ENCODE peak calls at places on chromosomes 12 and 14, in four cellular contexts. C is SK-N-SH, X is GM12878, W is HCT116. Z is an unnamed sample.
A peak's percentile ranks its signal among the peaks of the same experiment; 100 is the strongest.

GRCh38 chr12:117552971-117553370 is 191.5 kb upstream of the NOS1 start:
- DNase-seq in W (no peak), X (no peak), C (no peak), Z (no peak)

GRCh38 chr12:124359671-124360581 is 65.0 kb downstream of the RFLNA start:
- DNase-seq in X (no peak), C (peak; percentile 77), W (no peak), Z (no peak)

GRCh38 chr12:94429191-94429590 is 30.5 kb downstream of the CEP83 start:
- DNase-seq in X (no peak), C (no peak), W (no peak), Z (no peak)

GRCh38 chr12:119704065-119704747 is 36.3 kb downstream of the PRKAB1 start:
- DNase-seq in W (no peak), X (no peak), C (no peak), Z (no peak)

GRCh38 chr12:112936927-112937326 is 1.3 kb upstream of the OAS3 start:
- DNase-seq in W (no peak), X (no peak), C (no peak), Z (no peak)

GRCh38 chr14:31083781-31084180 is 57.6 kb upstream of the STRN3 start:
- DNase-seq in X (no peak), W (no peak), C (no peak), Z (no peak)

GRCh38 chr12:58925111-58925732 is 4.9 kb upstream of the LRIG3 start:
- DNase-seq in X (no peak), C (no peak), W (no peak), Z (no peak)

GRCh38 chr12:63223128-63223527 is 72.1 kb upstream of the AVPR1A start:
- DNase-seq in W (no peak), X (no peak), C (no peak), Z (no peak)

GRCh38 chr12:92690601-92691000 is 12.2 kb upstream of the PLEKHG7 start:
- DNase-seq in X (no peak), W (no peak), C (no peak), Z (no peak)

GRCh38 chr12:131755305-131756113 is 44.6 kb downstream of the SFSWAP start:
- DNase-seq in C (peak; percentile 54), X (no peak), W (peak; percentile 47), Z (peak; percentile 61)

GRCh38 chr12:120759591-120760348 is 34.1 kb downstream of the ACADS start:
- DNase-seq in W (no peak), C (no peak), X (no peak), Z (no peak)

GRCh38 chr14:95535226-95536021 is 574 bp downstream of the GLRX5 start:
- DNase-seq in W (no peak), C (peak; percentile 63), X (no peak), Z (no peak)

GRCh38 chr12:102342281-102343006 is 137.9 kb downstream of the IGF1 start:
- DNase-seq in X (no peak), C (no peak), W (no peak), Z (peak; percentile 42)

GRCh38 chr14:43803076-43803689 is 703.9 kb downstream of the FSCB start:
- DNase-seq in X (no peak), W (no peak), C (no peak), Z (no peak)

GRCh38 chr12:124464062-124464461 is 103.3 kb downstream of the NCOR2 start:
- DNase-seq in X (no peak), W (no peak), C (no peak), Z (no peak)

GRCh38 chr12:89544027-89544426 is 18.2 kb upstream of the POC1B start:
- DNase-seq in X (no peak), W (no peak), C (no peak), Z (no peak)

GRCh38 chr12:20494803-20495202 is 126.5 kb downstream of the PDE3A start:
- DNase-seq in C (no peak), X (no peak), W (no peak), Z (no peak)

GRCh38 chr14:32329690-32330290 is 692 bp downstream of the AKAP6 start:
- DNase-seq in C (no peak), W (no peak), X (no peak), Z (no peak)

GRCh38 chr14:31336646-31337045 is 83.7 kb downstream of the HEATR5A start:
- DNase-seq in W (no peak), C (no peak), X (no peak), Z (peak; percentile 87)

GRCh38 chr12:11807453-11807852 is 158.0 kb downstream of the ETV6 start:
- DNase-seq in X (no peak), W (no peak), C (no peak), Z (no peak)

GRCh38 chr12:117166107-117166506 is 24.2 kb downstream of the FBXO21 start:
- DNase-seq in W (no peak), C (no peak), X (no peak), Z (no peak)

GRCh38 chr14:92898732-92899131 is 24.2 kb upstream of the CHGA start:
- DNase-seq in W (no peak), X (no peak), C (no peak), Z (no peak)

GRCh38 chr14:99037777-99038176 is 234.2 kb downstream of the BCL11B start:
- DNase-seq in W (no peak), C (no peak), X (no peak), Z (no peak)

GRCh38 chr12:38161123-38162000 is 155.2 kb upstream of the ALG10B start:
- DNase-seq in X (no peak), C (no peak), W (no peak), Z (no peak)

GRCh38 chr12:51383281-51383905 is 7.8 kb downstream of the GALNT6 start:
- DNase-seq in W (no peak), C (no peak), X (no peak), Z (no peak)

GRCh38 chr14:23009483-23009938 is 432 bp downstream of the C14orf93 start:
- DNase-seq in C (no peak), X (no peak), W (no peak), Z (no peak)

GRCh38 chr12:104448475-104448874 is 8.3 kb upstream of the CHST11 start:
- DNase-seq in X (no peak), C (no peak), W (no peak), Z (no peak)

GRCh38 chr14:87975636-87976035 is 17.3 kb downstream of the GALC start:
- DNase-seq in C (no peak), X (no peak), W (no peak), Z (no peak)

GRCh38 chr12:96501139-96501741 is 11.9 kb downstream of the CFAP54 start:
- DNase-seq in X (peak; percentile 69), C (peak; percentile 15), W (peak; percentile 70), Z (peak; percentile 55)

GRCh38 chr14:77853919-77854318 is 54.0 kb downstream of the ADCK1 start:
- DNase-seq in W (no peak), C (no peak), X (no peak), Z (no peak)

GRCh38 chr12:79164890-79165289 is 300.3 kb downstream of the SYT1 start:
- DNase-seq in W (no peak), X (no peak), C (no peak), Z (no peak)

GRCh38 chr14:83071888-83072501 is 1538.3 kb upstream of the SEL1L start:
- DNase-seq in C (no peak), W (no peak), X (peak; percentile 11), Z (peak; percentile 18)

GRCh38 chr12:101018540-101018939 is 191.5 kb downstream of the SLC5A8 start:
- DNase-seq in W (peak; percentile 59), X (no peak), C (no peak), Z (peak; percentile 44)

GRCh38 chr14:51616256-51616655 is 35.5 kb upstream of the FRMD6 start:
- DNase-seq in X (no peak), W (no peak), C (no peak), Z (no peak)

GRCh38 chr14:94077111-94077821 is 3.7 kb downstream of the DDX24 start:
- DNase-seq in W (no peak), X (no peak), C (no peak), Z (no peak)

DNA sequence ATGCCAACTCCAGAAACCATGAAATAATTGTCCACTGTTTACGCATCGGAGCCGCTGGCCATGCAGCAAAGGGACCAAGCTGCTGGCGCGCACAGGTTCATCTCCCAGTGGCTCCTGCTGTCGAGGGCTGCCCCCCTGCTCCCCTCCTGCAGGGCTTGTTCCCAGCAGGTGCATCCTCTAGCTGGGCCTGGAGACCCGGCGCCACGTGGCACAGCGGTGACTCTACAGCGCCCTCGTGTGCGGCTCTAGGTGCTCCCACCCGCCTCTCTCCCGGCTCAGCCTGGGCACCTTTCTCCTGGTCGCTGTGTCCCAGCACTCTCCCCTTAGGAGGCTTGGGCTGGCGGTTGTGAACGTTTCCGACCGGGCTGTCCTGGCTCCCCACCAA is 37.5 kb upstream of the INF2 start:
- DNase-seq in C (no peak), W (no peak), X (no peak), Z (no peak)
- TF ChIP-seq JUND in C (no peak), W (no peak), X (no peak), Z (no peak)

GRCh38 chr12:123115409-123116111 is 35.3 kb downstream of the PITPNM2 start:
- DNase-seq in C (no peak), W (no peak), X (peak; percentile 8), Z (no peak)
- TF ChIP-seq ZBTB33 in C (no peak), W (no peak), X (no peak), Z (no peak)

GRCh38 chr12:26701604-26702215 is 131.3 kb downstream of the ITPR2 start:
- DNase-seq in W (peak; percentile 28), X (no peak), C (peak; percentile 19), Z (peak; percentile 23)
- TF ChIP-seq JUND in W (no peak), X (no peak), C (no peak), Z (no peak)

GRCh38 chr12:130254476-130255276 is 83.0 kb upstream of the PIWIL1 start:
- DNase-seq in X (no peak), W (no peak), C (no peak), Z (no peak)

GRCh38 chr12:130258863-130259262 is 78.8 kb upstream of the PIWIL1 start:
- DNase-seq in W (no peak), C (no peak), X (no peak), Z (no peak)

GRCh38 chr12:130249376-130249775 is 87.1 kb downstream of the FZD10 start:
- DNase-seq in W (no peak), C (no peak), X (no peak), Z (no peak)

DNA sequence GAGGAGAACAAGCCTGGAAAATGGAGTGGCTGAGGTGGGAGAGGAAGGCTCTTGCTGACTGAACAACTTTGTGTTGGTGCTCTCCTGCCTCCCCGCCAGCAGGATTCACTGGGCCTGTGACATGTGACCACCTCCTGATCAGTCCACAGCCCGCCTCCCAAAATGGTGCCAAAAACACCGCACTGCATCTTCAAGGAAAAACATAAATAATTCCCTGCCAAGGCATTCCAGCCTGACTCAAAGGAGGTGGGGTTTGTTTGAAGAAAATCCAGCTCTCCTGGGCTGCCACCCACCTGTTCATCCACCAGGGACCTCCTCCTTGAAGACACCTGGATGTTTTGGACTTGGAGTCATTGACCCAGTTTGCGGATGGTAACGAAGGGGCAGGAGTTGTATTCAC is 83.8 kb upstream of the PIWIL1 start:
- DNase-seq in X (no peak), C (no peak), W (no peak), Z (no peak)
- TF ChIP-seq ZBTB33 in X (no peak), C (no peak), W (no peak), Z (no peak)

DNA sequence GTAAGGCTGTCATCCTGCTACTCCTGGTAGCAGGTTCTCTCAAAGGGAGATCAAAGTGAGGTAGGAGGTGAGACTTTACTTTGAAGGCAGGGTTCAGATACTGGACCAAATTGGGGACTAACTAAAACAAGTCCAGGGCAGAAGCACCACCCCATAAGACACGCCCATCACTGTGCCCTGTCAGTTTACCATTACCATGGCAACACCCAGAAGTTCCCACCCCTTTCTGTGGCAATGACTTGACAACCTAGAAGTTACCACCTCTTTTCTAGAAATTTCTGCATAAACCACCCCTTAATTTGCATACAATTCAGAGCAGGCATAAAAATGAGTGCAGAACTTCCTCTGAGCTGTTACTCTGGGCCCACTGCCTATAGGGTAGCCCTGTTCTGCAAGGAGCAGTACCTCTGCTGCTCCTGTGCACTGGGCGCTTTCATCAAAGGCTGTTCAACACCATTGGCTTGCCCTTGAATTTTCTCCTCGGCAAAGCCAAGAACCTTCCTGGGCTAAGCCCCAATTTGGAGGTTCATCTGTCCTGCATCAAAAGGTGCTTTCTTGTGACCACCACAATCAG is 64.8 kb upstream of the MAX start:
- DNase-seq in W (no peak), X (no peak), C (no peak), Z (no peak)
- TF ChIP-seq JUND in W (no peak), X (no peak), C (no peak), Z (no peak)